ENCODE peak calls at places on chromosomes 13 and 19, in nine cellular contexts. Y, O, M, Z, R, S, E, H and A are unnamed samples.

GRCh38 chr13:25167349-25167748 is 4.7 kb downstream of the AMER2 start:
- DNase-seq in Z (no peak), O (no peak), R (no peak), S (no peak), H (no peak), E (no peak), M (no peak), Y (no peak), A (no peak)

GRCh38 chr13:59906413-59907027 is 257.2 kb downstream of the DIAPH3 start:
- DNase-seq in M (peak), S (peak), O (peak), Y (peak), H (peak), Z (peak), R (peak), E (no peak), A (no peak)

GRCh38 chr13:113782472-113782871 is 23.4 kb downstream of the TMEM255B start:
- DNase-seq in H (no peak), M (no peak), S (no peak), O (no peak), Y (no peak), Z (no peak), R (no peak), E (no peak), A (no peak)

GRCh38 chr13:98961204-98962105 is 16.4 kb downstream of the DOCK9 start:
- DNase-seq in E (peak), H (no peak), Z (no peak), O (no peak), S (no peak), R (no peak), Y (no peak), M (no peak), A (no peak)

GRCh38 chr19:1860821-1861598 is 2.4 kb downstream of the KLF16 start:
- DNase-seq in O (no peak), M (no peak), S (no peak), Y (no peak), E (no peak), Z (no peak), H (no peak), R (no peak), A (no peak)

GRCh38 chr13:113220141-113220598 is 10.8 kb downstream of the CUL4A start:
- DNase-seq in H (no peak), R (no peak), E (no peak), M (no peak), O (peak), S (peak), Z (no peak), Y (no peak), A (no peak)

GRCh38 chr13:30577381-30577780 is 40.3 kb upstream of the USPL1 start:
- DNase-seq in S (no peak), O (peak), Y (peak), Z (peak), E (peak), R (no peak), M (no peak), H (peak), A (peak)

GRCh38 chr13:50283017-50283416 is 267.8 kb downstream of the KCNRG start:
- DNase-seq in Z (no peak), E (no peak), H (no peak), R (no peak), M (no peak), O (peak), S (no peak), Y (no peak), A (no peak)

GRCh38 chr13:99218545-99218944 is 17.9 kb downstream of the UBAC2 start:
- DNase-seq in E (no peak), Y (no peak), S (no peak), R (peak), M (peak), O (no peak), Z (no peak), H (no peak), A (no peak)

GRCh38 chr19:3816566-3817218 is 30.5 kb upstream of the MATK start:
- DNase-seq in M (no peak), E (no peak), O (no peak), H (no peak), Z (no peak), R (no peak), Y (no peak), S (no peak), A (no peak)

DNA sequence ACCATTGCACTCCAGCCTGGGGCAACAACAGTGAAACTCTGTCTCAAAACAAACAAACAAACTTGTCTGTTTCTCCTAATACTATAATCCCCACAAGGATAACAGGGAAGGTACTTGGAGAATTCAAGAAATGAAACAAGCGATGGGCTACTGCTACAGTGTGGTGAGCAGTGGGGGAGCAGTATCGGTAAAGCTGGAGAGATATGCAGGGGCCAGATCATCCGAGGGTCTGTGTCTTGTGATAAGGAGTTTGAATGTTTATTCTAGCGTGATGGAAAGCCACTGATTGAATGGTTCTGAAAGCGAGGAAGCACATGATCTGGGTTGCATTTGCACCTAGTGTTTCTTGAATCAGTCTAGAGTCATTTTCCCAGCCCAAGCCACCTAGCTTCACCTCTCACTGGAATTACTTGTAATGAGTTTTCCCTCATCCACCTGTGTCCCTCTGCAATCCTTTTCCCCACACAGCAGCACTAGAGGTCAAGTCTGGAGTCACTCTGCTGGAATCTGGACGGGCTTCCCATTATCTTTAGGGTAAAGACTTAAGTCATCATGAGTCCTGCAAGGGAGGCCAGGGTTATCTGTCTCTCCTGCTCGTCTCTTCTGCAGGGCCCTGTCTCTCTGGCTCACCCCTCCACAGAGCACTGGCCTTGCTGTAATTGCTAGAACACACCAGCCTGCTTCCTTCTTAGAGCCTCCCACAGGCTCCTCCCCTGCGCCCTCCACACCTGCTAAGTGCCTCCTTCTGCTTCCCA is 162.3 kb downstream of the KLF5 start:
- DNase-seq in Y (no peak), E (peak), Z (no peak), O (no peak), R (no peak), H (no peak), S (no peak), M (no peak), A (no peak)
- TF ChIP-seq EZH2 in Y (no peak), E (no peak), Z (no peak), O (no peak), R (no peak), H (no peak), S (no peak), M (no peak), A (no peak)

GRCh38 chr13:51913421-51914136 is 51.8 kb downstream of the CCDC70 start:
- DNase-seq in O (no peak), S (peak), M (peak), Y (no peak), Z (no peak), E (no peak), H (no peak), R (no peak), A (no peak)
- TF ChIP-seq CTCF in O (no peak), S (peak), M (peak), Y (no peak), Z (no peak), E (no peak), H (no peak), R (no peak), A (no peak)

GRCh38 chr13:110950819-110951570 is 36.1 kb upstream of the ANKRD10 start:
- DNase-seq in O (no peak), S (no peak), H (no peak), M (no peak), E (no peak), Z (no peak), Y (no peak), R (no peak), A (no peak)
- H3K4me2 ChIP-seq in O (no peak), S (no peak), H (no peak), M (no peak), E (no peak), Z (no peak), Y (no peak), R (no peak), A (no peak)

DNA sequence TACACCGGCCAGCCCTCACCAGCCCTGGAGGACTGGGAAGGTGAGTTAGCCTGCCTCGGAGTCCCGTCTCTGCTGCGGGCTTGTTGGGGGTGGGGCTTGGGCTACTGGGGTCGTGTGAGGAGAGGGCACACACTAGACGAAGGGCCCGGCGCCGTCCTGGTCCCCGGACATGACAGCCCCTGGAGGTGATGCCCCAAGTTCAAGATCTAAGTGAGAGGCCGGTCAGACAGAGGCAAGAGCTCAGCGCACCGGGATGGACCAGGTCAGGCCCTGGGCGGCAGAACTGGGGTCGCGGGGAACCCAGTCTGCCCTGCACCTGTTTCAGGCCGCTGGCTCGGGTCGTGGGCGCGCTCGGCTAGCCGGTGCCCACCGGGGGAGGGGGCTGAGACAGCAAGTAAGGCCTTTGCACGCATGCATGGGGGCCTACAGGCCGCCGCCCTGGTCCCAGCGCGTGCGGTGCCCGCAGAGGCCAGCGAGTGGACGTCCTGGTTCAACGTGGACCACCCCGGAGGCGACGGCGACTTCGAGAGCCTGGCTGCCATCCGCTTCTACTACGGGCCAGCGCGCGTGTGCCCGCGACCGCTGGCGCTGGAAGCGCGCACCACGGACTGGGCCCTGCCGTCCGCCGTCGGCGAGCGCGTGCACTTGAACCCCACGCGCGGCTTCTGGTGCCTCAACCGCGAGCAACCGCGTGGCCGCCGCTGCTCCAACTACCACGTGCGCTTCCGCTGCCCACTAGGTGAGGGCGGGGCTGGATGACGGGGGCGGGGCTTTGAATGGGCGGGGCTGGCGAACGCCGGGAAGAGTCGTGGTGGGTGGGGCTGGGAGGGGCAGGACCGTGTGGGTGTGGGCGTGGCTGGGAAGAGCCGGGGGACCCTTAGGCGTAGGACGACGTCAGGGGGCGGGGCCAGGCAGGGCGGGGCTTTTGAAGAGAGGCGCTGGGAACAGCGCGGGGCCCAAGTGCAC is 2.0 kb downstream of the CILP2 start:
- DNase-seq in H (peak), R (no peak), O (no peak), S (peak), Z (no peak), E (peak), Y (peak), M (peak), A (peak)
- TF ChIP-seq EZH2 in H (no peak), R (peak), O (no peak), S (no peak), Z (no peak), E (no peak), Y (no peak), M (no peak), A (no peak)

GRCh38 chr19:30119180-30119920 is 177.3 kb downstream of the URI1 start:
- DNase-seq in H (no peak), O (no peak), R (no peak), M (no peak), Y (no peak), Z (no peak), S (no peak), E (no peak), A (no peak)
- TF ChIP-seq CTCF in H (no peak), O (no peak), R (no peak), M (no peak), Y (no peak), Z (no peak), S (no peak), E (no peak), A (no peak)

GRCh38 chr19:12750851-12751250 is 740 bp upstream of the BEST2 start:
- DNase-seq in S (no peak), Y (no peak), R (no peak), M (no peak), E (no peak), O (no peak), Z (no peak), H (no peak), A (no peak)

GRCh38 chr19:12751635-12752034 is at the start of gene BEST2:
- DNase-seq in H (no peak), Z (no peak), S (peak), Y (no peak), M (no peak), O (no peak), E (no peak), R (no peak), A (no peak)

GRCh38 chr19:12752056-12752781 is 628 bp downstream of the BEST2 start:
- DNase-seq in M (no peak), Y (no peak), Z (no peak), O (no peak), S (no peak), E (no peak), R (no peak), H (no peak), A (no peak)

GRCh38 chr19:12748489-12748888 is 3.1 kb upstream of the BEST2 start:
- DNase-seq in M (peak), O (no peak), E (no peak), H (no peak), S (no peak), Z (no peak), Y (no peak), R (no peak), A (no peak)

DNA sequence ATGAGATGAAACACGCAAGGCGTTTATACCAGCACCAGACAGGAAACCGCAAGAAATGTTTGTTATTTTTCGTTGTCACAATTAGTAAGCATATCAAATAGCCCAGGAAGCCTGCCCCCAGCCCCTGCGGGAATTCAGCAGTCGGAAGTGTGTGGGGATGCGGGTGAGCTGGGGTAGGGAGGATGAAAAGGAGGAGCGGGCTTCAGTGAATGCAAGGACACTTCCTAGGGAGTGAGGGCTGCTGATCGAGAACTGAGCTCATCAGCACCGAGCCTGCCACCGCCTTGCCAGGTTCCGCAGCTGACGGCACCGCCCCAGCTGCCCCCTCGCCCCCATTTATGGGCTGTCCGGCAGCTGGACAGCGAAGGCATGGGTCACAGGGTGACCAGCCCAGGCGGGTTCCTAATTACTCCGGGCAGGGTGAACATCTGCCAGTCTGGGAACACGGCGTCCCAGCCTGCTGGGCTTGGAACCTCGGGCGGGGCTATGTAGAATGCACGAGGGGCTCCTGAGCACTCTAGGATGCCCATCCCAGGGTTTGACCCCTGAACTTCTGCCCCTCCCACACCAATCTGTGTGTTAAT is 1.6 kb upstream of the BEST2 start:
- DNase-seq in H (no peak), O (no peak), R (no peak), E (no peak), Z (no peak), Y (peak), M (no peak), S (peak), A (no peak)
- H3K4me2 ChIP-seq in H (no peak), O (peak), R (no peak), E (peak), Z (no peak), Y (no peak), M (no peak), S (no peak), A (no peak)

DNA sequence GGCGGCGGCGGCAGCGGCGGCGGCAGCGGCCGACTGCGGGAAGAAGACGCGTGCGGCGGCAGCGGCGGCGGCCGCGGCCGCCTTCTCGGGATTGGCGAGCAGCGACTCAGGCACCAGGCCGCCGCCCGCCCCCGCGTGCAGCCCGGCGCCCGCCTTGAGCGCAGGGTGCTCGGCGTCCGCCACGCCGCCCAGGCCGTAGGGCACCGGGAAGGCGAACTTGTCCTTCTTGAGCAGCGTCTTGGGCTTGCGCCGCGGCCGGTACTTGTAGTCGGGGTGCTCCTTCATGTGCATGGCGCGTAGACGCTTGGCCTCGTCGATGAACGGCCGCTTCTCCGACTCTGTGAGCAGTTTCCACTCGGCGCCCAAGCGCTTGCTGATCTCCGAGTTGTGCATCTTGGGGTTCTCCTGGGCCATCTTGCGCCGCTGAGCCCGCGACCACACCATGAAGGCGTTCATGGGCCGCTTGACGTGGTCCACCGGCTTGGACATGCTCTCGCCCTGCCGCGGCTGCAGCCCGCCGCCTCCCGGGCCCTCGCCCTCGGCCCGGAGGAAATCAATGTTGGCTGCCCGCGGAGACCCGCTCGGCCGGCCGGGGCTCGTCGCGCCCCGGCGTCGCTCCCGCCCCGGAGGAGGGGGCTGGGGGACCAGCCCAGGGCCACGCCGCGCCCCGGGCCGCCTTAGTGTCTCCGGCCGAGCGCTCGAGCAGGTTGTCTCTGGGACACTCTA is 621 bp downstream of the SOX21 start:
- DNase-seq in Y (peak), E (peak), O (no peak), H (no peak), Z (no peak), R (peak), M (peak), S (peak), A (no peak)
- TF ChIP-seq EZH2 in Y (peak), E (peak), O (no peak), H (no peak), Z (no peak), R (peak), M (no peak), S (peak), A (no peak)

DNA sequence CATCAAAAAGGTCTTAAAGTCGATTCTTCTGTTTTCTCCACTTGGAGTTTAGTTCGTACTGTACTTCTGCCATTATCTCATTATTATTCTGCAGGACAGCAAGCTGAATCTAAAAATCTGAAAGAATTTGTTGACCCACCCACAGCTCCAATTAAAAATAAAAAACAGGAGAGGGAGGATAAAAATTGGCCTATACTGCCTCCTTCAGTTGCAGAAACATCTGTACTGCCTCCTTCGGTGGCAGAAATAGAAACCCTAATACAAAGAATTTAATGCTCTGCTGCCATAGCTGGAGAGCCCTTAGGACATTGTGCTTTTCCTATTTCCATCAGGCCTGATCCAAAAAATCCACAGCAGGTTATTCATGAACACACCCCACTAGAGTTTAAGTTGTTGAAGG is 9.8 kb downstream of the ZNF350 start:
- DNase-seq in Y (no peak), Z (no peak), M (no peak), O (no peak), S (peak), E (no peak), R (no peak), H (no peak), A (no peak)
- TF ChIP-seq CTCF in Y (no peak), Z (no peak), M (no peak), O (no peak), S (peak), E (no peak), R (no peak), H (no peak), A (no peak)